ENCODE peak calls at places on chromosomes 11 and 22, in six cellular contexts. F is HCT116, D is hepatocyte, Q is GM23338, W is GM23248, I is OCI-LY7. P is an unnamed sample.

GRCh38 chr11:126290887-126291286 is 8.0 kb downstream of the TIRAP start:
- DNase-seq in F (no peak), D (no peak), Q (no peak), W (no peak), I (no peak), P (no peak)

GRCh38 chr11:69249641-69250502 is 44.1 kb upstream of the MYEOV start:
- DNase-seq in F (no peak), D (peak; percentile 58), Q (peak; percentile 79), W (peak; percentile 25), I (no peak), P (peak; percentile 66)

GRCh38 chr11:35549787-35550186 is 24.4 kb upstream of the PAMR1 start:
- DNase-seq in F (no peak), D (peak; percentile 64), Q (peak; percentile 18), W (peak; percentile 97), I (no peak), P (peak; percentile 34)

GRCh38 chr11:130547761-130548490 is 99.5 kb downstream of the ADAMTS15 start:
- DNase-seq in F (no peak), D (no peak), Q (no peak), W (no peak), I (no peak), P (no peak)

GRCh38 chr11:61549662-61550568 is 31.0 kb downstream of the SYT7 start:
- DNase-seq in F (no peak), D (no peak), Q (no peak), W (no peak), I (no peak), P (no peak)

GRCh38 chr22:30695351-30695762 is 683 bp downstream of the OSBP2 start:
- DNase-seq in F (no peak), D (no peak), Q (no peak), W (no peak), I (no peak), P (no peak)

GRCh38 chr22:23763579-23764331 is 965 bp downstream of the C22orf15 start:
- DNase-seq in F (no peak), D (no peak), Q (peak; percentile 69), W (no peak), I (peak; percentile 73), P (peak; percentile 45)

GRCh38 chr22:30876221-30876751 is 92.3 kb downstream of the MORC2 start:
- DNase-seq in F (no peak), D (no peak), Q (no peak), W (no peak), I (no peak), P (no peak)

GRCh38 chr22:41140365-41140957 is 48.1 kb downstream of the EP300 start:
- DNase-seq in F (no peak), D (no peak), Q (no peak), W (peak; percentile 42), I (no peak), P (no peak)

GRCh38 chr11:73748300-73748699 is 12.6 kb downstream of the RAB6A start:
- DNase-seq in F (no peak), D (no peak), Q (no peak), W (no peak), I (no peak), P (no peak)

GRCh38 chr22:50201191-50202129 is 649 bp downstream of the SELENOO start:
- DNase-seq in F (no peak), D (peak; percentile 68), Q (peak; percentile 52), W (peak; percentile 68), I (peak; percentile 35), P (peak; percentile 73)

GRCh38 chr22:44802071-44802700 is 49.8 kb downstream of the ARHGAP8 start:
- DNase-seq in F (no peak), D (no peak), Q (no peak), W (no peak), I (no peak), P (no peak)

GRCh38 chr22:19103881-19104821 is 18.1 kb downstream of the DGCR2 start:
- DNase-seq in F (no peak), D (no peak), Q (no peak), W (peak; percentile 26), I (no peak), P (no peak)

GRCh38 chr11:62689421-62690183 is at the start of gene LRRN4CL:
- DNase-seq in F (no peak), D (peak; percentile 60), Q (no peak), W (peak; percentile 94), I (no peak), P (no peak)

GRCh38 chr11:14638561-14638960 is 5.0 kb upstream of the PDE3B start:
- DNase-seq in F (no peak), D (no peak), Q (no peak), W (no peak), I (no peak), P (no peak)

GRCh38 chr11:16335236-16335962 is 20.9 kb downstream of the SOX6 start:
- DNase-seq in F (no peak), D (peak; percentile 38), Q (no peak), W (no peak), I (no peak), P (no peak)

GRCh38 chr11:47714554-47715081 is 551 bp downstream of the AGBL2 start:
- DNase-seq in F (no peak), D (peak; percentile 8), Q (peak; percentile 48), W (peak; percentile 53), I (no peak), P (peak; percentile 6)

GRCh38 chr22:49480340-49480739 is 347.3 kb downstream of the BRD1 start:
- DNase-seq in F (no peak), D (no peak), Q (no peak), W (no peak), I (no peak), P (no peak)

GRCh38 chr11:32068134-32068533 is 22.7 kb upstream of the RCN1 start:
- DNase-seq in F (no peak), D (peak; percentile 46), Q (no peak), W (peak; percentile 43), I (no peak), P (no peak)

GRCh38 chr11:12924650-12925049 is 84.5 kb upstream of the RASSF10 start:
- DNase-seq in F (no peak), D (no peak), Q (no peak), W (no peak), I (no peak), P (no peak)

GRCh38 chr11:62104816-62105610 is 18.8 kb upstream of the INCENP start:
- DNase-seq in F (no peak), D (no peak), Q (no peak), W (peak; percentile 84), I (no peak), P (no peak)

DNA sequence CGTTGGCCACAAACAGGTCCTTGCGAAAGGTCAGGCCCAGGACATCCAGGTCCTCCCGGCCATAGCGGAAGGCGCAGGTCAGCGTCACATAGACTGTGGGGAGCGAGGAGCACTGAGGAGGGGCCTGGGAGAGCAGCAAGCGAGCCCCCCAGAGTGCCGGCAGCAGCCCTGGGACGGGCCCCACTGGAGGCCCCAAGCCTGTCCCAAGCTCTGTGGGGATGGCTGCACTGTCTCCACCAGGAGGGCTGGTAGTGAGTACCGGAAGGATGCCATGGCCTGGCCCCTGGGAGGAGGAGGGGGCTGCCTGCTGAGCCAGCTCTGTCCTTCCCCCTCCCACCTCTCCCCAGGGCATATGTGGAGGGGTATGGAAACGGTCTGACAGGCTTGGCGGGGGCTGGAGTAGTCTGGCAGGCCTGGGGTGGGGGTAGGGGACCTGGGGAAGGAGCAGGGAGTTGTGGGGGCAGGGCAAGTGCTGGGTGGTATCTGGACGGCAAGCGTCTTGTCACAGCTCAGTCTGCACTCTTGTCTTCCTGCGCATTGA is 42.9 kb downstream of the TPBGL start:
- DNase-seq in F (no peak), D (no peak), Q (no peak), W (no peak), I (no peak), P (no peak)
- H3K27ac ChIP-seq in F (no peak overlapping the region), D (no peak overlapping the region), Q (no peak overlapping the region), W (no peak overlapping the region), I (no peak overlapping the region), P (no peak overlapping the region)

DNA sequence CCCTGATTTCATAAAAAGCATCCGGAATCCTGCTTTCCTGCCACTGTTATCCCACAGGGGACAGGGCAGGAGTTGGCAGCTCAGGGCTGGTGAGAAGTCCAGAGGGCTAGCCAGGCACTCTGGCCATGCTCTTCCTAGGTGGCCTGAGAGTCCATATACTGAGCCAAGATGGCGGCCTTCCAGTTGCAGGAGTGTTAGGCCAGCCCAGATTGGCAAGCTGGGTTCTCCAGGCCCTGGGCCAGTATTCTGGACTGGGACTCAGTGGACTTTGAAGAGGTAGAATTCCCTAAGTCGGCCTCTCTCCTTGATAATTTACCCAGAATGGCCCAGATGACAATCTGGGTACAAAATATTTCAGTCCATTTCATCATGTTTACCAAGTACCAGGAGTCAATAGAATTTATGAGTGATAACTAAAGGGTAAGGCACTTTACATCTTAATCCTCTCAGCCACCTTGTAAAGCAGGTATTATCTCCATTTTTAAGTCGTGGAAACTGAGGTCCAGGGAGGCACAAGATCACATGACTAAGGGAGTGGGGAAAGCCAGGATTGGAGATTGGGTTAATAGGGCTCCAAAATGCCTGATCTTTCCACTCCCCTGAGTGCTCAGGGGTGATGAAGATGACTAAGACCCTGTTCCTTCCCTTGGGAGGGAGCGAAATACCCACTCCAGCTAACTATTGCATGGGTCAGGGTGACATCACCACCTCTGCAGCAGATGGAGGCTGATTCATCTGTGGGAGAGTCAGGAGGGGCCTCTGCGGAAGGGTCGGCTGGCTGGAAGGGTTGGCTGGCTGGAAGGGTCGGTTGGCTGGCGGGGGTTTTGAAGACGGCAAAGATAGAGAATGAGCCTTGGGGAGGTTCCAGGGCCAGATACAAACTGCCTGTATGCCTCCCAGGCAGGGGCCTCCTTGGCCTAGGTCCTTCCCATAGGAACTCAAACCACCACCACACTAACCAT is 1.2 kb upstream of the MICALL1 start:
- DNase-seq in F (peak; percentile 87), D (peak; percentile 84), Q (peak; percentile 40), W (peak; percentile 99), I (no peak), P (no peak)
- TF ChIP-seq EZH2phosphoT487 in F (no peak), D (no peak), Q (no peak), W (no peak), I (no peak), P (no peak)

GRCh38 chr11:119847836-119848235 is 118.8 kb upstream of the NECTIN1 start:
- DNase-seq in F (no peak), D (no peak), Q (no peak), W (no peak), I (no peak), P (no peak)
- H3K36me3 ChIP-seq in F (no peaks in the 10 kb centered on the region), D (no peaks in the 10 kb centered on the region), Q (no peaks in the 10 kb centered on the region), W (no peaks in the 10 kb centered on the region), I (no peaks in the 10 kb centered on the region), P (no peaks in the 10 kb centered on the region)

GRCh38 chr22:27170491-27170890 is 513.1 kb downstream of the MIAT start:
- DNase-seq in F (peak; percentile 29), D (peak; percentile 38), Q (no peak), W (peak; percentile 99), I (no peak), P (no peak)
- H3K27ac ChIP-seq in F (no peak overlapping the region), D (no peak overlapping the region), Q (no peak overlapping the region), W (peak overlapping the region; percentile 84), I (no peak overlapping the region), P (no peak overlapping the region)

GRCh38 chr11:66725114-66725513 is 3.9 kb downstream of the SPTBN2 start:
- DNase-seq in F (no peak), D (no peak), Q (no peak), W (no peak), I (no peak), P (no peak)
- TF ChIP-seq EZH2phosphoT487 in F (no peak), D (no peak), Q (no peak), W (no peak), I (no peak), P (no peak)

GRCh38 chr11:118547132-118547531 is 16.1 kb downstream of the TMEM25 start:
- DNase-seq in F (no peak), D (no peak), Q (no peak), W (no peak), I (no peak), P (no peak)

GRCh38 chr11:118552341-118552740 is 13.4 kb downstream of the IFT46 start:
- DNase-seq in F (no peak), D (no peak), Q (no peak), W (no peak), I (no peak), P (no peak)
- H3K36me3 ChIP-seq in F (peaks cover 10% of the 10 kb centered on the region), D (no peaks in the 10 kb centered on the region), Q (peaks cover 4% of the 10 kb centered on the region), W (peaks cover 8% of the 10 kb centered on the region), I (peaks cover 25% of the 10 kb centered on the region), P (no peaks in the 10 kb centered on the region)

P was measured in neural progenitor cell.